ENCODE peak calls at places on chromosomes 3 and 15, in five cellular contexts. One of them, this sample, is unnamed.

GRCh38 chr15:70406624-70407390 is 309.1 kb upstream of the TLE3 start:
- DNase-seq in NCI-H510A treated with DMSO at 0.1 percent for 48 hours: no peak
- DNase-seq in activated T-helper 1 cell treated with Interleukin-2 at 50 U/mL for 16 hours: no peak
- DNase-seq in H9: no peak
- DNase-seq in B cell: no peak
- DNase-seq in this sample: no peak

GRCh38 chr3:128875556-128876120 is 3.8 kb upstream of the ACAD9 start:
- DNase-seq in B cell: peak; percentile 35
- DNase-seq in H9: peak; percentile 75
- DNase-seq in NCI-H510A treated with DMSO at 0.1 percent for 48 hours: peak; percentile 16
- DNase-seq in activated T-helper 1 cell treated with Interleukin-2 at 50 U/mL for 16 hours: peak; percentile 33
- DNase-seq in this sample: no peak

GRCh38 chr3:191369081-191370010 is 39.0 kb upstream of the UTS2B start:
- DNase-seq in activated T-helper 1 cell treated with Interleukin-2 at 50 U/mL for 16 hours: no peak
- DNase-seq in B cell: no peak
- DNase-seq in NCI-H510A treated with DMSO at 0.1 percent for 48 hours: no peak
- DNase-seq in H9: no peak
- DNase-seq in this sample: no peak

GRCh38 chr3:157573281-157573680 is 70.1 kb upstream of the VEPH1 start:
- DNase-seq in H9: no peak
- DNase-seq in B cell: no peak
- DNase-seq in activated T-helper 1 cell treated with Interleukin-2 at 50 U/mL for 16 hours: no peak
- DNase-seq in NCI-H510A treated with DMSO at 0.1 percent for 48 hours: no peak
- DNase-seq in this sample: no peak

GRCh38 chr3:188389711-188390346 is 235.9 kb downstream of the LPP start:
- DNase-seq in H9: no peak
- DNase-seq in B cell: peak; percentile 37
- DNase-seq in NCI-H510A treated with DMSO at 0.1 percent for 48 hours: no peak
- DNase-seq in activated T-helper 1 cell treated with Interleukin-2 at 50 U/mL for 16 hours: no peak
- DNase-seq in this sample: no peak

GRCh38 chr3:60337421-60337820 is 913.8 kb downstream of the FHIT start:
- DNase-seq in NCI-H510A treated with DMSO at 0.1 percent for 48 hours: no peak
- DNase-seq in B cell: no peak
- DNase-seq in H9: no peak
- DNase-seq in activated T-helper 1 cell treated with Interleukin-2 at 50 U/mL for 16 hours: no peak
- DNase-seq in this sample: no peak

GRCh38 chr15:53811530-53811929 is 52.1 kb upstream of the WDR72 start:
- DNase-seq in NCI-H510A treated with DMSO at 0.1 percent for 48 hours: peak; percentile 54
- DNase-seq in H9: no peak
- DNase-seq in activated T-helper 1 cell treated with Interleukin-2 at 50 U/mL for 16 hours: no peak
- DNase-seq in B cell: no peak
- DNase-seq in this sample: peak; percentile 10

GRCh38 chr15:45225506-45226273 is 26.3 kb upstream of the SLC28A2 start:
- DNase-seq in H9: peak; percentile 54
- DNase-seq in NCI-H510A treated with DMSO at 0.1 percent for 48 hours: no peak
- DNase-seq in activated T-helper 1 cell treated with Interleukin-2 at 50 U/mL for 16 hours: no peak
- DNase-seq in B cell: no peak
- DNase-seq in this sample: no peak

GRCh38 chr3:143851331-143852017 is 3.2 kb upstream of the SLC9A9 start:
- DNase-seq in B cell: no peak
- DNase-seq in NCI-H510A treated with DMSO at 0.1 percent for 48 hours: no peak
- DNase-seq in activated T-helper 1 cell treated with Interleukin-2 at 50 U/mL for 16 hours: no peak
- DNase-seq in H9: no peak
- DNase-seq in this sample: no peak

GRCh38 chr3:59839810-59840515 is 790.1 kb upstream of the CFAP20DC start:
- DNase-seq in NCI-H510A treated with DMSO at 0.1 percent for 48 hours: no peak
- DNase-seq in H9: no peak
- DNase-seq in activated T-helper 1 cell treated with Interleukin-2 at 50 U/mL for 16 hours: no peak
- DNase-seq in B cell: no peak
- DNase-seq in this sample: no peak

GRCh38 chr3:171365489-171365888 is 94.7 kb downstream of the TNIK start:
- DNase-seq in H9: no peak
- DNase-seq in activated T-helper 1 cell treated with Interleukin-2 at 50 U/mL for 16 hours: no peak
- DNase-seq in B cell: no peak
- DNase-seq in NCI-H510A treated with DMSO at 0.1 percent for 48 hours: no peak
- DNase-seq in this sample: no peak

GRCh38 chr3:111803123-111803593 is 55.9 kb upstream of the PHLDB2 start:
- DNase-seq in H9: no peak
- DNase-seq in activated T-helper 1 cell treated with Interleukin-2 at 50 U/mL for 16 hours: no peak
- DNase-seq in B cell: no peak
- DNase-seq in NCI-H510A treated with DMSO at 0.1 percent for 48 hours: no peak
- DNase-seq in this sample: no peak

GRCh38 chr3:43148033-43148432 is 42.2 kb upstream of the POMGNT2 start:
- DNase-seq in NCI-H510A treated with DMSO at 0.1 percent for 48 hours: no peak
- DNase-seq in activated T-helper 1 cell treated with Interleukin-2 at 50 U/mL for 16 hours: no peak
- DNase-seq in H9: no peak
- DNase-seq in B cell: no peak
- DNase-seq in this sample: no peak